ENCODE peak calls at places on chromosome 7, in five cellular contexts. J is Right ventricle myocardium superior; X is activated CD8-positive, alpha-beta memory T cell treated with anti-CD3 and anti-CD28 coated beads, Interleukin-2, amount 10 ng/mL, durations not matched to agents 7 days and 5 days; N is activated CD8-positive, alpha-beta T cell treated with anti-CD3 and anti-CD28 coated beads for 36 hours; B is left ventricle myocardium superior. F is an unnamed sample.

GRCh38 chr7:36726806-36727503 is 2.7 kb upstream of the AOAH start:
- ATAC-seq in J (no peak), X (peak; percentile 14), N (peak; percentile 17), B (no peak), F (no peak)

GRCh38 chr7:114481995-114482394 is 67.4 kb downstream of the FOXP2 start:
- ATAC-seq in J (no peak), X (no peak), N (no peak), B (no peak), F (no peak)

GRCh38 chr7:24741691-24742639 is 15.3 kb downstream of the GSDME start:
- ATAC-seq in J (peak; percentile 36), X (no peak), N (no peak), B (peak; percentile 61), F (no peak)

GRCh38 chr7:24721378-24722030 is 35.8 kb downstream of the GSDME start:
- ATAC-seq in J (no peak), X (no peak), N (no peak), B (no peak), F (no peak)

GRCh38 chr7:47814905-47815613 is 133.2 kb downstream of the PKD1L1 start:
- ATAC-seq in J (no peak), X (no peak), N (no peak), B (no peak), F (no peak)

GRCh38 chr7:148185050-148185449 is 405.5 kb upstream of the C7orf33 start:
- ATAC-seq in J (peak; percentile 86), X (no peak), N (no peak), B (peak; percentile 81), F (no peak)

GRCh38 chr7:46802460-46802972 is 779.4 kb downstream of the TNS3 start:
- ATAC-seq in J (no peak), X (no peak), N (no peak), B (peak; percentile 38), F (no peak)

GRCh38 chr7:113875224-113875623 is 43.6 kb downstream of the PPP1R3A start:
- ATAC-seq in J (no peak), X (no peak), N (no peak), B (peak; percentile 26), F (no peak)

GRCh38 chr7:149764481-149765398 is 8.6 kb downstream of the ZNF467 start:
- ATAC-seq in J (peak; percentile 79), X (no peak), N (no peak), B (peak; percentile 86), F (no peak)

GRCh38 chr7:25843467-25843866 is 308.5 kb upstream of the NFE2L3 start:
- ATAC-seq in J (no peak), X (no peak), N (no peak), B (no peak), F (no peak)

GRCh38 chr7:31663072-31663471 is 23.9 kb upstream of the PPP1R17 start:
- ATAC-seq in J (no peak), X (no peak), N (no peak), B (no peak), F (no peak)

GRCh38 chr7:3013975-3014792 is 29.5 kb downstream of the CARD11 start:
- ATAC-seq in J (peak; percentile 94), X (no peak), N (no peak), B (peak; percentile 90), F (no peak)

GRCh38 chr7:90666186-90666585 is 70.1 kb downstream of the CDK14 start:
- ATAC-seq in J (no peak), X (no peak), N (no peak), B (peak; percentile 17), F (no peak)

GRCh38 chr7:23898619-23899018 is 188.6 kb downstream of the STK31 start:
- ATAC-seq in J (no peak), X (no peak), N (no peak), B (no peak), F (no peak)

GRCh38 chr7:149544028-149544427 is 46.4 kb upstream of the ZNF746 start:
- ATAC-seq in J (no peak), X (no peak), N (no peak), B (no peak), F (peak; percentile 60)

GRCh38 chr7:16786257-16786656 is 18.5 kb downstream of the AGR2 start:
- ATAC-seq in J (no peak), X (no peak), N (no peak), B (no peak), F (no peak)

GRCh38 chr7:39353615-39354376 is 212.4 kb upstream of the YAE1 start:
- ATAC-seq in J (peak; percentile 71), X (no peak), N (no peak), B (peak; percentile 89), F (no peak)

GRCh38 chr7:69714886-69715571 is 116.8 kb downstream of the AUTS2 start:
- ATAC-seq in J (no peak), X (no peak), N (no peak), B (no peak), F (no peak)

GRCh38 chr7:151252961-151253691 is 4.6 kb upstream of the SMARCD3 start:
- ATAC-seq in J (no peak), X (no peak), N (no peak), B (no peak), F (no peak)

GRCh38 chr7:78198756-78199155 is 400.2 kb downstream of the PHTF2 start:
- ATAC-seq in J (no peak), X (no peak), N (no peak), B (no peak), F (no peak)

GRCh38 chr7:772005-772294 is 44.9 kb upstream of the PRKAR1B start:
- ATAC-seq in J (no peak), X (no peak), N (no peak), B (no peak), F (no peak)

GRCh38 chr7:117470777-117471176 is 9.0 kb upstream of the CFTR start:
- ATAC-seq in J (peak; percentile 85), X (no peak), N (no peak), B (peak; percentile 89), F (no peak)

GRCh38 chr7:101795461-101795860 is 22.0 kb upstream of the CUX1 start:
- ATAC-seq in J (no peak), X (no peak), N (no peak), B (no peak), F (no peak)

GRCh38 chr7:130932667-130933432 is 198.8 kb upstream of the KLF14 start:
- ATAC-seq in J (no peak), X (no peak), N (peak; percentile 18), B (no peak), F (peak; percentile 6)

GRCh38 chr7:1227071-1227804 is 5.4 kb upstream of the UNCX start:
- ATAC-seq in J (no peak), X (no peak), N (no peak), B (no peak), F (no peak)

GRCh38 chr7:100022621-100023020 is 7.2 kb downstream of the ZKSCAN1 start:
- ATAC-seq in J (peak; percentile 43), X (no peak), N (no peak), B (no peak), F (no peak)

GRCh38 chr7:33669251-33669670 is 236.1 kb upstream of the BMPER start:
- ATAC-seq in J (no peak), X (no peak), N (no peak), B (no peak), F (no peak)

GRCh38 chr7:7868245-7868899 is 100.2 kb upstream of the GLCCI1 start:
- ATAC-seq in J (peak; percentile 55), X (no peak), N (no peak), B (peak; percentile 72), F (no peak)

GRCh38 chr7:24560772-24561171 is 12.5 kb upstream of the PALS2 start:
- ATAC-seq in J (no peak), X (peak; percentile 33), N (peak; percentile 77), B (no peak), F (no peak)

GRCh38 chr7:138551102-138551501 is 91.0 kb downstream of the TRIM24 start:
- ATAC-seq in J (no peak), X (no peak), N (no peak), B (no peak), F (no peak)

GRCh38 chr7:106590209-106590816 is 70.6 kb downstream of the CCDC71L start:
- ATAC-seq in J (no peak), X (no peak), N (no peak), B (no peak), F (no peak)

F was measured in activated CD4-positive, CD25-positive, alpha-beta regulatory T cell treated with anti-CD3 and anti-CD28 coated beads, Interleukin-2, amount 50 U/mL, for 24 hours.